ENCODE peak calls at places on chromosome 18, in six cellular contexts. Q, S, T, Z, Y and C are unnamed samples.

GRCh38 chr18:56021814-56022205 is 433.8 kb upstream of the TCF4 start:
- DNase-seq in Q (no peak), S (no peak), T (no peak), Z (no peak), Y (no peak), C (no peak)

GRCh38 chr18:55234366-55235093 is 275.3 kb upstream of the CCDC68 start:
- DNase-seq in Q (peak), S (peak), T (peak), Z (peak), Y (peak), C (peak)

GRCh38 chr18:56770873-56771272 is 119.7 kb downstream of the WDR7 start:
- DNase-seq in Q (no peak), S (no peak), T (no peak), Z (no peak), Y (no peak), C (no peak)

GRCh38 chr18:67144342-67144741 is 372.2 kb downstream of the DSEL start:
- DNase-seq in Q (no peak), S (no peak), T (no peak), Z (no peak), Y (no peak), C (no peak)

GRCh38 chr18:50162486-50163304 is 32.3 kb downstream of the MYO5B start:
- DNase-seq in Q (no peak), S (no peak), T (no peak), Z (no peak), Y (no peak), C (no peak)

GRCh38 chr18:70337139-70337972 is 48.5 kb downstream of the SOCS6 start:
- DNase-seq in Q (no peak), S (peak), T (no peak), Z (no peak), Y (no peak), C (no peak)

GRCh38 chr18:8870528-8870927 is 165.2 kb downstream of the MTCL1 start:
- DNase-seq in Q (no peak), S (no peak), T (no peak), Z (no peak), Y (no peak), C (no peak)

GRCh38 chr18:77082316-77082715 is 50.3 kb downstream of the MBP start:
- DNase-seq in Q (no peak), S (no peak), T (no peak), Z (no peak), Y (no peak), C (no peak)

GRCh38 chr18:49185636-49186035 is 234.9 kb upstream of the SMAD7 start:
- DNase-seq in Q (no peak), S (no peak), T (no peak), Z (no peak), Y (no peak), C (no peak)